ENCODE peak calls at places on chromosomes 12 and 14, in four cellular contexts. One of them, this sample, is unnamed.

GRCh38 chr14:64764641-64765520 is 60.7 kb downstream of the PLEKHG3 start:
- DNase-seq in neuronal stem cell: peak
- DNase-seq in IMR-90: peak
- DNase-seq in mesenchymal stem cell: peak
- DNase-seq in this sample: peak

GRCh38 chr12:44774815-44775411 is 101.2 kb downstream of the NELL2 start:
- DNase-seq in neuronal stem cell: peak
- DNase-seq in IMR-90: peak
- DNase-seq in mesenchymal stem cell: peak
- DNase-seq in this sample: peak

GRCh38 chr12:121786441-121786825 is 7.1 kb downstream of the RHOF start:
- DNase-seq in neuronal stem cell: no peak
- DNase-seq in IMR-90: peak
- DNase-seq in mesenchymal stem cell: peak
- DNase-seq in this sample: peak

GRCh38 chr14:50010752-50011151 is 105.6 kb downstream of the VCPKMT start:
- DNase-seq in neuronal stem cell: no peak
- DNase-seq in IMR-90: peak
- DNase-seq in mesenchymal stem cell: no peak
- DNase-seq in this sample: no peak

GRCh38 chr14:97456958-97457357 is 659.8 kb downstream of the VRK1 start:
- DNase-seq in neuronal stem cell: no peak
- DNase-seq in IMR-90: no peak
- DNase-seq in mesenchymal stem cell: no peak
- DNase-seq in this sample: no peak

GRCh38 chr14:54108481-54109471 is 152.2 kb upstream of the BMP4 start:
- DNase-seq in neuronal stem cell: no peak
- DNase-seq in IMR-90: peak
- DNase-seq in mesenchymal stem cell: peak
- DNase-seq in this sample: no peak

GRCh38 chr14:94051115-94051514 is 25.0 kb downstream of the OTUB2 start:
- DNase-seq in neuronal stem cell: no peak
- DNase-seq in IMR-90: peak
- DNase-seq in mesenchymal stem cell: peak
- DNase-seq in this sample: peak

GRCh38 chr14:64708148-64709004 is 4.2 kb downstream of the PLEKHG3 start:
- DNase-seq in neuronal stem cell: no peak
- DNase-seq in IMR-90: peak
- DNase-seq in mesenchymal stem cell: peak
- DNase-seq in this sample: peak

GRCh38 chr12:15827136-15827535 is 37.9 kb upstream of the EPS8 start:
- DNase-seq in neuronal stem cell: no peak
- DNase-seq in IMR-90: no peak
- DNase-seq in mesenchymal stem cell: no peak
- DNase-seq in this sample: no peak

GRCh38 chr14:45070215-45070614 is 13.7 kb upstream of the PRPF39 start:
- DNase-seq in neuronal stem cell: no peak
- DNase-seq in IMR-90: peak
- DNase-seq in mesenchymal stem cell: no peak
- DNase-seq in this sample: no peak

GRCh38 chr12:13163868-13164267 is 32.7 kb upstream of the EMP1 start:
- DNase-seq in neuronal stem cell: no peak
- DNase-seq in IMR-90: no peak
- DNase-seq in mesenchymal stem cell: no peak
- DNase-seq in this sample: peak

GRCh38 chr12:108313236-108313608 is 25.9 kb downstream of the CMKLR1 start:
- DNase-seq in neuronal stem cell: no peak
- DNase-seq in IMR-90: no peak
- DNase-seq in mesenchymal stem cell: no peak
- DNase-seq in this sample: no peak
- H4K91ac ChIP-seq in neuronal stem cell: no peak
- H4K91ac ChIP-seq in IMR-90: no peak
- H4K91ac ChIP-seq in mesenchymal stem cell: no peak
- H4K91ac ChIP-seq in this sample: peak

GRCh38 chr14:103422981-103423600 is 37.9 kb downstream of the MARK3 start:
- DNase-seq in neuronal stem cell: no peak
- DNase-seq in IMR-90: peak
- DNase-seq in mesenchymal stem cell: peak
- DNase-seq in this sample: no peak
- H3K4me3 ChIP-seq in neuronal stem cell: no peak
- H3K4me3 ChIP-seq in IMR-90: no peak
- H3K4me3 ChIP-seq in mesenchymal stem cell: no peak
- H3K4me3 ChIP-seq in this sample: no peak

DNA sequence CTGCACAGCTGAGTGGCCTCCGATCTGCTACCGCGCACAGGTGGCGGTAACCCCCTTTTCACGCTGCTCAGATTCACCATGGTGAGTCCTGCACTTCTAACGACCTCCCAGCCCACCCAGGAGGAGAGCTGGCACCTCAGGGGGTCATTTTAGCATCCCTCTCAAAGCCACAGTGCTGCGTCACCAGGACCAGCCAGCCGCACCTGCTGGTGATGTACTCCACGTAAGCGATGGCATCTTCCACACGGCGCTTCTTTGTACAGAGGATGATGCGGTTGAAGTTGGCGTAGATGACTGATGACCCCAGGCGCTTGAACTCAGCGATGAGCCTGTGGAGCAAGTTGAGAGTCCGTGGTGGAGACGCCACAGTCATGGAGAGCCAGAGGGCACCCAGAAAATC is 19.2 kb downstream of the P2RX2 start:
- DNase-seq in neuronal stem cell: no peak
- DNase-seq in IMR-90: no peak
- DNase-seq in mesenchymal stem cell: no peak
- DNase-seq in this sample: no peak
- H4K91ac ChIP-seq in neuronal stem cell: no peak
- H4K91ac ChIP-seq in IMR-90: no peak
- H4K91ac ChIP-seq in mesenchymal stem cell: no peak
- H4K91ac ChIP-seq in this sample: no peak

GRCh38 chr14:23022849-23023499 is 11.7 kb downstream of the PSMB5 start:
- DNase-seq in neuronal stem cell: no peak
- DNase-seq in IMR-90: no peak
- DNase-seq in mesenchymal stem cell: no peak
- DNase-seq in this sample: no peak

GRCh38 chr14:23018107-23018506 is 8.2 kb upstream of the C14orf93 start:
- DNase-seq in neuronal stem cell: no peak
- DNase-seq in IMR-90: no peak
- DNase-seq in mesenchymal stem cell: no peak
- DNase-seq in this sample: no peak

GRCh38 chr14:23021969-23022368 is 12.0 kb upstream of the C14orf93 start:
- DNase-seq in neuronal stem cell: no peak
- DNase-seq in IMR-90: no peak
- DNase-seq in mesenchymal stem cell: no peak
- DNase-seq in this sample: no peak

GRCh38 chr14:23021479-23021878 is 11.5 kb upstream of the C14orf93 start:
- DNase-seq in neuronal stem cell: no peak
- DNase-seq in IMR-90: no peak
- DNase-seq in mesenchymal stem cell: no peak
- DNase-seq in this sample: no peak

DNA sequence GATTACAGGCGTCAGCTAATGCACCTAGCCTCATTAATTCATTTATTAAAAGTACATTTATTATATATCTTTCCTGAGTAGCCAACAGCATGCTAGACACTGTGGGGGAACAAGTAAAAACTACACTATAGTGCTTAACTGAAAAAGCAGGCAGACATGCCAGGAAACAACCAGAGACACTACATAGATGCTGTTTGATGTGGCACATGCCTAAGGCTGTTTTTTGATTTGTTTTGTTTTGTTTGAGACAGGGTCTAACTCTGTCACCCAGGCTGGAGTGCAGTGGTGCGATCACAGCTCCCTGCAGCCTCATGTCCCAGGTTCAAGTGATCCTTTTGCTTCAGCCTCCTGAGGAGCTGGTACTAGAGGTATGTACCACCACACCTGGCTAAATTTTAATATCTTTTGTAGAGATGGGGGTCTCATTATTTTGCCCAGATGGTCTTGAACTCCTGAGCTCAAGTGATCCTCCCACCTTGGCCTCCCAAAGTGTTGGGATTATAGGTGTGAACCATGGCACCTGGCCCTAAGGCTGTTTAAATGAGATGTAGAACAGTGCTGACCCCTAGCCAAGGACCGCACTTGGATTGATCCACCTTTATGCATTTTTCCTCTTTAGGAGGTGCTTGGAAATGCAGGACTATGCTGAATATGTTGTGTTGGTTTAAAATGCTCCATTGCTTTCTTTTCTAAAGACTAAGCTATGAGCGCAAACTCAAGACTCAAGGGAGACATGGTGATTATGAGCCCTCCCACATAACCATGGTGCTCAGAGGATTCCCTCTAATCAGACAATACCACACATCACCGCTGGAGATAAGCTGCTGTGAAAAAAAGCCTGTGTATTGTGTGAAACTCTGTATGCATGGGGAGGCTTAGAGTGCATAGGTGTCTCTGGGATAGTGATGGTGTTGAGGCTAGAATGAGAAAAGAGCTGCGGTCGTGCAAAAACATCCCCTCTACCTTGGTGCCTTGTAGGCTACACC is 10.5 kb upstream of the C14orf93 start:
- DNase-seq in neuronal stem cell: no peak
- DNase-seq in IMR-90: no peak
- DNase-seq in mesenchymal stem cell: no peak
- DNase-seq in this sample: no peak
- H3K4me3 ChIP-seq in neuronal stem cell: no peak
- H3K4me3 ChIP-seq in IMR-90: no peak
- H3K4me3 ChIP-seq in mesenchymal stem cell: no peak
- H3K4me3 ChIP-seq in this sample: no peak

This sample was measured in trophoblast cell.